ENCODE peak calls at places on chromosomes 3 and 15, in six cellular contexts. R is cardiac fibroblast, P is colonic mucosa, M is Peyer's patch, Z is body of pancreas, C is bronchial epithelial cell. J is an unnamed sample.

GRCh38 chr3:57397175-57398026 is 104.9 kb upstream of the ASB14 start:
- DNase-seq in R (peak), P (peak), Z (peak), C (peak), M (peak), J (no peak)

GRCh38 chr15:78233496-78233895 is 869 bp downstream of the ACSBG1 start:
- DNase-seq in P (no peak), R (no peak), M (no peak), C (no peak), Z (no peak), J (no peak)

GRCh38 chr15:51048308-51048707 is 46.4 kb downstream of the TNFAIP8L3 start:
- DNase-seq in R (no peak), P (no peak), Z (no peak), M (no peak), C (no peak), J (no peak)

GRCh38 chr15:31234815-31235214 is 91.8 kb upstream of the KLF13 start:
- DNase-seq in Z (no peak), P (no peak), M (no peak), C (no peak), R (no peak), J (no peak)

GRCh38 chr3:124730920-124731297 is 657 bp downstream of the UMPS start:
- DNase-seq in P (no peak), Z (no peak), M (no peak), R (no peak), C (no peak), J (no peak)

GRCh38 chr15:56232058-56232457 is 11.6 kb downstream of the RFX7 start:
- DNase-seq in Z (no peak), P (no peak), C (no peak), R (no peak), M (no peak), J (no peak)

GRCh38 chr3:42683875-42684593 is 1.3 kb upstream of the KLHL40 start:
- DNase-seq in R (peak), M (peak), C (peak), P (peak), Z (no peak), J (peak)

GRCh38 chr3:151230644-151231043 is 27.6 kb upstream of the GPR171 start:
- DNase-seq in C (no peak), R (no peak), Z (no peak), P (no peak), M (no peak), J (no peak)

GRCh38 chr3:17195192-17195611 is 310.4 kb downstream of the PLCL2 start:
- DNase-seq in Z (peak), C (no peak), R (peak), P (no peak), M (no peak), J (no peak)

GRCh38 chr15:75195766-75196241 is 5.9 kb upstream of the C15orf39 start:
- DNase-seq in C (no peak), R (no peak), Z (peak), P (no peak), M (no peak), J (no peak)

GRCh38 chr15:36912311-36912712 is 188.0 kb downstream of the MEIS2 start:
- DNase-seq in Z (no peak), P (no peak), R (peak), M (no peak), C (no peak), J (no peak)

GRCh38 chr15:52343831-52344230 is 48.2 kb upstream of the MYO5C start:
- DNase-seq in C (no peak), Z (no peak), M (no peak), P (no peak), R (peak), J (no peak)

GRCh38 chr3:48016336-48016973 is at the start of gene MAP4:
- DNase-seq in Z (no peak), P (no peak), M (no peak), C (no peak), R (peak), J (no peak)

GRCh38 chr3:45968706-45969105 is 25.4 kb downstream of the CXCR6 start:
- DNase-seq in P (no peak), Z (no peak), R (peak), M (no peak), C (peak), J (no peak)

DNA sequence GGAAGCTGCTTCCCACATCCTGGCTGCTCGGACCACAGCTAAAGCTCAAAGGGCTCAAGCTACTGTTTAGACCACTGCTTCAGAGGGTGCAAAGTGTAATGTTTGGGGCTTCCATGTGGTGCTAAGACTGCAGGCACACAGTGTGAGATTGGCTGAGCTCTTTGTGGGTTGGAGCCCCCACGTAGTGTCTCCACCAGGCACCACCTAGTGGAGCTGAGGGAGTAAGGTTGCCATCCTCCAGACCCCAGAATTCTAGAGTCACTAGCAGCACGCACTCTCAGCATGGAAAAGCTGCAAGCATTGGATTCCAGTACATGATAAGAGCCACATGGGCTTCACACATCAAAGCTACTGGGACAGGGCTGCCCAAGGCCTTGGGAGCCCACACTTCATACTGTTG is 9.3 kb downstream of the MKRN3 start:
- DNase-seq in R (no peak), Z (no peak), P (no peak), C (no peak), M (no peak), J (no peak)
- TF ChIP-seq CTCF in R (no peak), Z (no peak), P (no peak), C (no peak), M (no peak), J (no peak)

GRCh38 chr15:60414016-60414682 is 16.4 kb upstream of the ANXA2 start:
- DNase-seq in Z (no peak), P (no peak), M (no peak), C (peak), R (peak), J (no peak)

GRCh38 chr15:60417112-60417511 is 19.3 kb upstream of the ANXA2 start:
- DNase-seq in P (no peak), Z (no peak), C (no peak), R (no peak), M (no peak), J (no peak)

GRCh38 chr15:60412026-60412425 is 14.2 kb upstream of the ANXA2 start:
- DNase-seq in M (no peak), Z (no peak), P (no peak), C (no peak), R (no peak), J (no peak)

GRCh38 chr15:60416519-60416918 is 18.7 kb upstream of the ANXA2 start:
- DNase-seq in M (no peak), C (no peak), Z (no peak), R (no peak), P (no peak), J (no peak)

DNA sequence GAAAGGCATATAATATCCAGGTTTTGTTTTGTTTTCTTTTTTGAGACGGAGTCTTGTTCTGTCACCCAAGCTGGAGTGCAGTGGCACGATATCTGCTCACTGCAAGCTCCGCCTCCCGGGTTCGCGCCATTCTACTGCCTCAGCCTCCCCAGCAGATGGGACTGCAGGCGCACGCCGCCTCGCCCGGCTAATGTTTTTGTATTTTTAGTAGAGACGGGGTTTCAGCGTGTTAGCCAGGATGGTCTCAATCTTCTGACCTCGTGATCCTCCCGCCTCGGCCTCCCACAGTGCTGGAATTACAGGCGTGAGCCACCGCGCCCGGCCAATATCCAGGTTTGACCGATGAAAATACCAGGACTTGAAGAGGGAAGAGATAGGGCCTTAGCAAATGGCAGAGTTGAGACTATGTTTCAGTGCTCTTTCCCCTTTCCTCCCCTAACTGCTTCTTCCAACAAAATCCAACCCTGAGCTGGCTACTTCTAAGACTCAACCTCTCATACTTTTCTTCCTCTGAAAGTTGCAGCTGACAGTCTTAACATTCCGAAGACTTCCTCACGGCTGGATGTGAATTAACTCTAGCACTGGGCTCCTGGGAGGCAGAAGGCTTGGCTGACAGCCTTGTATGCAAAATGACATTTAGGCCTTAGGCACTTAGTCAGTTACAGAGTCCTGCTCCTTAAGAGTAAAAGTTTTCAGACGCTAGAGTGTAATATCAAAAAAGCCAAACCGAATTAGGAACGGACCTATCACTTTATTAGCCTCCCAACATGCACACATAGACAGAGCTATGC is 15.2 kb upstream of the ANXA2 start:
- DNase-seq in R (no peak), C (no peak), Z (no peak), M (no peak), P (no peak), J (no peak)
- H3K4me3 ChIP-seq in R (no peak), C (no peak), Z (no peak), M (no peak), P (no peak), J (no peak)

GRCh38 chr3:67937498-67938118 is 283.2 kb upstream of the SUCLG2 start:
- DNase-seq in P (no peak), C (no peak), Z (no peak), R (no peak), M (no peak), J (no peak)

GRCh38 chr3:67941433-67942030 is 287.1 kb upstream of the SUCLG2 start:
- DNase-seq in M (no peak), P (no peak), Z (no peak), R (no peak), C (no peak), J (no peak)

GRCh38 chr3:67943546-67943945 is 289.1 kb upstream of the SUCLG2 start:
- DNase-seq in M (no peak), R (no peak), Z (no peak), P (no peak), C (no peak), J (no peak)

DNA sequence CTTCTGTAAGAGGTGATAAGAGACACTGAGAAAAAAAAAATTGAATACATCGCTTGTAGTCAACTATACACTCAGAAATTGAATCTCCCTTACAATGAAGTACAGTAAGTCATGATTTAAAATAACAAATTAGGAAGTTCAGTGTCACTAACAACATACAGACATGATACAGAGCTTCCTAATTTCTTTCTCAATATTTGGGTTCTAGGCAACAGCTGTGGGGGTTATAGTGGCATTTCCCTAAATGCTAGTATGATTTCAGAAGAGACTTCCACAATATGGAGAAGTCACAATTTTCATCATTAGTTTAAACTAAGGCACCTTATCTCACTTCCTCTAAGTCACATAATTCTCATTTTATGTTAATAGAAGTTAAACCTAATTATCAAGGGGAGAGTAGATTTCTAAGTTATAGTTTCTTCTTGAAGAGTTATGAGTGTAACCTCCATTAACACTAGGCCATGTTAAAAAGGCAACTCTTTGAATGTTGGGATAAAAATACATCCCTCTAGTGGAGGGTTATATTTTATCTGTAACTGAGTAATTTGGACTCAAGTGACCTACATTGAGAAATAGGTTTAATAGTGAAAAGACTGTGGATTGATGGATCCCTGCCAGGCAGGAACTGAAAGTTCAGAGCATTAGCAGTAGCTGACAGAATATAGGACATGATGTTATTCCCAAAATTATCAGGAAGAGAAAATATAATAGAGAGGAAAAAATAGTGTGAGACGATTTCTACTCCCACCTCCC is 286.0 kb upstream of the SUCLG2 start:
- DNase-seq in M (no peak), Z (peak), C (peak), R (peak), P (no peak), J (no peak)
- TF ChIP-seq CTCF in M (no peak), Z (peak), C (no peak), R (no peak), P (no peak), J (no peak)

DNA sequence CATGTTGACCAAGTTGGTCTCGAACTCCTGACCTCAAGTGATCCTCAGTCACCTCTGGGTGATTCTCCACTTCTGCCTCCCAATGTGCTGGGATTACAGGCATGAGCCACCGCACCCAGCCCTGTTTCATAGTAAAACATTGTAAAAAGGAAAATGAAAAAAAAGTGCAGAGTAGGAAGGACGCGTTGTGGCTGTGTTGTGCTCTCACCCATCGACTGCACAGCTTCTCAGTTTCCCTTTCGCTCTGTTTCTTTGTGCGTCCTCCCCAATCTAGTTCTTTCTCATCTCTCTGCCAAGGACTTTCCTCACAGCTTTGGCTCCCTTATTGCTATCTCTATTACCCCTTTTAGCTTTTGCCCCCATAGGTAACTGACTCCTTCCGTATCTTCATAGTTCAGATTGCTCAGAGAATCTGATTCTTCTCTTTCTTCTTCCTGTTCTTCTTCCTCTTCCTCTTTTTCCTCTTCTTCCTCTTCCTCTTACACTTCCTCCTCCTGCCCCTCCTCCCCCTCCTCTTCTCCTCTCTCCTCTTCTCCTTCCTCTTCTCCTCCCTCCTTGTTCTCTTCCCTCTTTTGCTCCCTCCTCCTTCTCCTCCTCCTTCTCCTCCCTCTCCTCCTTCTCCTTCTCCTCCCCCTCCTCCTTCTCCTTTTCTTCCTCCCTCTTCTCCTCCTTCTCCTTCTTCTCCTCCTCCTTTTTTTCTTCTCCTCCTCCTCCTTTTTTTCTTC is 81.1 kb upstream of the VGLL4 start:
- DNase-seq in P (no peak), M (no peak), R (no peak), Z (no peak), C (no peak), J (no peak)
- H3K4me3 ChIP-seq in P (no peak), M (peak), R (no peak), Z (no peak), C (no peak), J (no peak)

GRCh38 chr3:123244128-123244527 is 42.4 kb downstream of the SEC22A start:
- DNase-seq in R (no peak), M (no peak), P (no peak), C (no peak), Z (peak), J (no peak)

DNA sequence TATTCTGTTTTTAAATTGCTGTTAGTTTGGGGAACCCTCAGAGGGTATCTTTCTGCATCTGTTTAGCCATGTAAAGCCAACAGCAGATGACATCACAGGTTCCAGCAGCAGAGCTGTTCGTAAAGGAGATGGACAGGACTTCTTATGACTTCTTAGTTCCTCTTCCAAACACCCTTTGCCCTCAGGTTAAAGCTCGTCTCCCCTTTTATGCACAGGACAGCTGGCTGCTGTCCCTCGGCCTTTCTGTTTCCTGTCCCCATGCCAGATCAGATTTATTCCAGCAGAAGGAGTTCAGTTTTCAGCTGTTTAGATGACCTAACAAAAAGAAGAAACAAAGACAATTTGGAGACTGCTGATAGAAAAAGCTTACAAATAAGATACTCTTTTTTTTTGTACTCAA is 45.1 kb downstream of the SEC22A start:
- DNase-seq in C (no peak), Z (no peak), P (no peak), M (no peak), R (no peak), J (no peak)
- TF ChIP-seq CTCF in C (no peak), Z (no peak), P (no peak), M (no peak), R (no peak), J (no peak)

GRCh38 chr15:76996076-76996525 is 1.2 kb downstream of the PSTPIP1 start:
- DNase-seq in Z (no peak), C (no peak), R (no peak), M (peak), P (no peak), J (no peak)

GRCh38 chr15:76998661-76999285 is 3.8 kb downstream of the PSTPIP1 start:
- DNase-seq in R (no peak), P (no peak), Z (no peak), M (peak), C (no peak), J (no peak)

GRCh38 chr15:76994496-76994895 is 430 bp upstream of the PSTPIP1 start:
- DNase-seq in C (no peak), Z (no peak), R (no peak), M (no peak), P (no peak), J (no peak)

GRCh38 chr15:76994971-76995945 is at the start of gene PSTPIP1:
- DNase-seq in C (peak), P (no peak), M (peak), Z (no peak), R (no peak), J (no peak)

DNA sequence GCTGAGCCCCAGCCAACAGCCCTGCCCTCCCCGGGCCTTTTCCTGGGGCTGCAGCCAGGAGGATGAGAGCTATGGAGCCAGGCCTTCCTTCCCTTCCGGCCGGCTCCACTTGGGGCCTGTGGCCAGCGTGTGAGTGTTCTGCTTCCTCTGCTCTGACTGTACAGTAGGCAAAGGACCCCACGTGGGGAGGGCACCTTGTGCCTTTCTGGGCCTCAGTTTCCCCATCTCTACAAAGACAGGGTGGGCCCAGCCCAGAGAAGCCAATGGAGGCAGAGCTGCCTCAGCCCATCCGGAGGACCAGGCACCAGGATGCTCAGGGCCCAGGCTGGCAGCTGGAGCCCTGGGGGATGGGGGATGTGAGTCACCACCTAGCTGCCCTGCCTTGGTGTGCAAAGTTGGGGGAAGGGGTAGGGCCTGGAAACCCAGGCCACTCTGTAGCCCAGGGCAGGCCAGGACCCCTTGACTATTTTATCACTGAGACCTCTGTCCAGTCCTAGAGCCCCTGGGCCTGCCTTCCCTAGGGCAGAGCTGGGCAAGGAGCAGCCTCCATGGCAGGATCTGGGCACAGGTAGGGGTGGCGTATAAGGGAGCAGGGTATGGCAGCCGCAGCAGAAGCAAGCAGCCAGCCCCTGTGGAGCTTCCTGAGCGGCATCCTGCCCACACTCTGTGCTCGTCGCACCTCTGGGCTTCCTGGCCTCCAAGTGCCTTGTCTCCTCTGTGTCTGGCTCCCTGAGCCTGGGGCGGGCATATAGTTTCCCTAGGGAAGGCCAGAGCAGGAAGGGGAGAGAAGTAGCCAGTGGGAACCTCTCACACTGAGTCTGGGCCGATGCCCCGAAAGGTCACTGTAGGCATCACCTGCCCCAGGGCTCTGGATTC is 1.8 kb downstream of the PSTPIP1 start:
- DNase-seq in R (peak), Z (no peak), P (no peak), M (peak), C (peak), J (no peak)
- H3K4me3 ChIP-seq in R (no peak), Z (no peak), P (peak), M (peak), C (no peak), J (no peak)

GRCh38 chr15:83734487-83734886 is 80.6 kb downstream of the ADAMTSL3 start:
- DNase-seq in M (no peak), P (no peak), R (peak), Z (peak), C (peak), J (no peak)
- TF ChIP-seq CTCF in M (no peak), P (no peak), R (peak), Z (peak), C (no peak), J (no peak)

J was measured in AG04449.